ENCODE peak calls at places on chromosomes 12 and 14, in six cellular contexts. W, S, M, H, V and B are unnamed samples.

GRCh38 chr12:93714382-93714781 is 37.2 kb downstream of the CRADD start:
- DNase-seq in M (peak; percentile 20), W (no peak), H (no peak), S (no peak), V (peak; percentile 18), B (peak; percentile 44)

GRCh38 chr14:75204106-75204505 is 27.7 kb upstream of the TMED10 start:
- DNase-seq in M (no peak), H (no peak), W (no peak), S (no peak), V (peak; percentile 54), B (no peak)

GRCh38 chr12:106195638-106196037 is 52.2 kb downstream of the CKAP4 start:
- DNase-seq in W (no peak), H (no peak), V (peak; percentile 89), S (peak; percentile 10), M (no peak), B (no peak)

GRCh38 chr12:26831959-26832816 is 806 bp downstream of the ITPR2 start:
- DNase-seq in V (peak; percentile 87), W (peak; percentile 74), H (peak; percentile 57), M (peak; percentile 29), S (peak; percentile 80), B (peak; percentile 86)

GRCh38 chr12:10641735-10642500 is 28.5 kb upstream of the MAGOHB start:
- DNase-seq in H (no peak), W (no peak), S (peak; percentile 73), V (peak; percentile 38), M (no peak), B (no peak)

GRCh38 chr12:52235822-52236291 is 2.8 kb downstream of the KRT7 start:
- DNase-seq in W (no peak), M (no peak), V (no peak), H (no peak), S (no peak), B (no peak)

GRCh38 chr12:64039285-64039871 is 182.7 kb downstream of the KICS2 start:
- DNase-seq in H (no peak), S (peak; percentile 74), M (peak; percentile 3), W (no peak), V (peak; percentile 30), B (no peak)

GRCh38 chr14:51999084-51999483 is 9.7 kb downstream of the RTRAF start:
- DNase-seq in S (peak; percentile 56), H (no peak), W (no peak), V (no peak), M (no peak), B (no peak)

GRCh38 chr12:42590324-42590934 is 883 bp upstream of the PRICKLE1 start:
- DNase-seq in H (peak; percentile 51), W (peak; percentile 57), V (peak; percentile 33), M (peak; percentile 18), S (no peak), B (peak; percentile 60)

GRCh38 chr12:118645219-118645618 is 268.9 kb downstream of the SUDS3 start:
- DNase-seq in H (peak; percentile 60), V (no peak), S (no peak), M (peak; percentile 69), W (peak; percentile 77), B (peak; percentile 67)

GRCh38 chr14:81668626-81669274 is 135.1 kb upstream of the SEL1L start:
- DNase-seq in H (no peak), M (no peak), S (no peak), W (no peak), V (no peak), B (no peak)

GRCh38 chr14:63672417-63673180 is 30.9 kb upstream of the WDR89 start:
- DNase-seq in H (no peak), M (no peak), V (no peak), W (no peak), S (peak; percentile 36), B (no peak)

GRCh38 chr12:120761581-120761980 is 36.0 kb downstream of the ACADS start:
- DNase-seq in S (peak; percentile 57), M (no peak), V (peak; percentile 98), H (no peak), W (no peak), B (no peak)

GRCh38 chr12:3644103-3644502 is 108.8 kb downstream of the CRACR2A start:
- DNase-seq in W (no peak), V (no peak), M (no peak), H (no peak), S (no peak), B (no peak)

DNA sequence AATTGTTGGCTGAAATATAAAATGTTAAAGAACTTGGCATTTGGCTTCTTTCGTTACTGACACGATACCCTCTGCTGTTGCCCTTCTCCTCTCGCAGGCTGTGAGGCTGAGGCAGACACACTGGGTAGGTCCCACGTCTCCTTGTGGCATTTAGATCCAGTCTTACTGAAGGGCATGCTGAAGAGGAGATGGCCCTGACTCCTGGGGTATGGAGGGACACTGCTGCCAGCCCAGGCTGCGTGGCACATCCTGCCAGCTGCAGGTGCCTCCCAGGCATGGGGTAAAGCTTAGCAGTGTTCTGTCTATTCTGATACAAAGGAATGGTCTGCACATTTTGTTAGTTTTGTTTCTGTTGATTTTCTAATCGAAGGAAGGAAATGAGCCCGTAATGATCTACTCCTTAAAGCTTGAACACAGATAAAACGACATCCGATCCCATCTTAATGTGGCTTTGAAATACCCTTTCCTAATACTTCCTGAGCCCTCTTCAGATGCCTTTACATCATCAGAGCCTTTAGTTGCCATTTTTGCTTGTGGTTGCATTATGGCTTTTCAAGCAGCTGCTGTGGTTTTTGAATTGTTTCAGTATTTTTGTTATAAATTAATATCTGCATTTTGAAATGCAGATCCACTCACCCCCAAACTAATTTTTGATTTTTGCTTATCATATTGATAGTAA is 61.1 kb downstream of the WDR20 start:
- DNase-seq in W (no peak), V (no peak), M (no peak), S (peak; percentile 21), H (no peak), B (no peak)
- H3K18ac ChIP-seq in W (no peak overlapping the region), V (no peak overlapping the region), M (no peak overlapping the region), S (no peak overlapping the region), H (no peak overlapping the region), B (no peak overlapping the region)

GRCh38 chr14:100223332-100224171 is 15.4 kb upstream of the YY1 start:
- DNase-seq in M (no peak), V (peak; percentile 54), S (peak; percentile 41), W (no peak), H (no peak), B (peak; percentile 52)

GRCh38 chr14:100221419-100222218 is 17.3 kb upstream of the YY1 start:
- DNase-seq in M (peak; percentile 66), H (peak; percentile 77), W (peak; percentile 67), S (peak; percentile 62), V (peak; percentile 80), B (peak; percentile 91)

GRCh38 chr14:100225169-100225568 is 13.8 kb upstream of the YY1 start:
- DNase-seq in V (no peak), W (no peak), S (no peak), H (no peak), M (no peak), B (no peak)

GRCh38 chr14:100224229-100224628 is 14.7 kb upstream of the YY1 start:
- DNase-seq in W (no peak), V (no peak), M (no peak), H (no peak), S (no peak), B (no peak)

GRCh38 chr14:100222219-100223093 is 16.5 kb upstream of the YY1 start:
- DNase-seq in M (no peak), V (no peak), H (no peak), W (no peak), S (no peak), B (no peak)
- H3K9ac ChIP-seq in M (no peak overlapping the region), V (peak overlapping the region; percentile 90), H (no peak overlapping the region), W (peak overlapping the region; percentile 62), S (no peak overlapping the region), B (peak overlapping the region; percentile 75)

GRCh38 chr14:68789798-68790655 is 2.8 kb downstream of the ZFP36L1 start:
- DNase-seq in M (no peak), S (no peak), H (no peak), V (peak; percentile 49), W (peak; percentile 45), B (no peak)

GRCh38 chr14:68790656-68791077 is 2.2 kb downstream of the ZFP36L1 start:
- DNase-seq in W (peak; percentile 39), M (no peak), V (no peak), H (no peak), S (no peak), B (peak; percentile 22)

GRCh38 chr14:68792830-68793733 is at the start of gene ZFP36L1:
- DNase-seq in W (peak; percentile 90), M (peak; percentile 98), H (peak; percentile 95), V (peak; percentile 99), S (peak; percentile 95), B (peak; percentile 99)

GRCh38 chr14:68792022-68792829 is 641 bp downstream of the ZFP36L1 start:
- DNase-seq in W (no peak), V (no peak), H (no peak), M (no peak), S (no peak), B (peak; percentile 60)

GRCh38 chr14:68791078-68791983 is 1.5 kb downstream of the ZFP36L1 start:
- DNase-seq in W (peak; percentile 49), V (peak; percentile 47), H (no peak), M (no peak), S (no peak), B (peak; percentile 55)
- H3K18ac ChIP-seq in W (no peak overlapping the region), V (peak overlapping the region; percentile 84), H (no peak overlapping the region), M (peak overlapping the region; percentile 81), S (peak overlapping the region; percentile 75), B (peak overlapping the region; percentile 95)

GRCh38 chr12:76276499-76277151 is 71.6 kb downstream of the BBS10 start:
- DNase-seq in H (no peak), S (no peak), W (no peak), M (no peak), V (peak; percentile 28), B (no peak)
- H3K9ac ChIP-seq in H (no peak overlapping the region), S (no peak overlapping the region), W (no peak overlapping the region), M (no peak overlapping the region), V (no peak overlapping the region), B (no peak overlapping the region)

GRCh38 chr12:23127701-23128100 is 502.7 kb downstream of the ETNK1 start:
- DNase-seq in S (no peak), H (no peak), W (no peak), M (no peak), V (no peak), B (no peak)
- H3K18ac ChIP-seq in S (no peak overlapping the region), H (no peak overlapping the region), W (no peak overlapping the region), M (no peak overlapping the region), V (no peak overlapping the region), B (no peak overlapping the region)

GRCh38 chr12:8698830-8699330 is 1.1 kb downstream of the RIMKLB start:
- DNase-seq in S (peak; percentile 47), M (no peak), H (no peak), W (no peak), V (peak; percentile 60), B (no peak)
- H3K9ac ChIP-seq in S (peak overlapping the region; percentile 45), M (no peak overlapping the region), H (peak overlapping the region; percentile 80), W (no peak overlapping the region), V (peak overlapping the region; percentile 93), B (peak overlapping the region; percentile 83)

DNA sequence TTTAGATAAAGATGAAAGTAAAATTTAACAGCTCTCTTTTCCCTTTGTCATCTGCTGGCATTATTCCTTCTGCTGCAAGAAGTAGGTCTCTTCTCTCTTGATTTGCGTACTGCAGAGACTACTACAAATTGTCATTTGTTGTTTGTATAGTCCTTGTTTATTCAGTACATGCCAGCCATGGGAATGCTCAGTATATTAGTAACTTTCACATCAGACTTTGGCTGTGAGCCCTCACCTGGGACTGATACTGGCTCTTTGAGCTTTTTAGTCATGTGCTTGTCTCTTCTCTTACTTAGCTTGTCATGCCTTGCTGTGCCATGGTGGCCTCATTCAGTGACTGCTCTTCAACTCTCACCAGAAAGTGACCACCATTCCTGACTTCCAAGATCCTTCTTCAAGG is 169.8 kb downstream of the PRKCH start:
- DNase-seq in M (no peak), W (no peak), S (no peak), V (no peak), H (no peak), B (no peak)
- H3K18ac ChIP-seq in M (no peak overlapping the region), W (no peak overlapping the region), S (peak overlapping the region; percentile 65), V (no peak overlapping the region), H (no peak overlapping the region), B (no peak overlapping the region)

GRCh38 chr14:96512602-96513397 is 10.6 kb downstream of the PAPOLA start:
- DNase-seq in V (no peak), S (no peak), M (no peak), W (no peak), H (no peak), B (no peak)
- H3K9ac ChIP-seq in V (no peak overlapping the region), S (no peak overlapping the region), M (no peak overlapping the region), W (no peak overlapping the region), H (no peak overlapping the region), B (no peak overlapping the region)